ENCODE peak calls at places on chromosomes 16 and 17, in nine cellular contexts. J is fibroblast of pulmonary artery, L is choroid plexus epithelial cell, I is endothelial cell, U is PC-3, E is A549, A is ascending aorta, H is left lung, T is WTC11. W is an unnamed sample.

GRCh38 chr16:83826146-83826913 is 18.6 kb downstream of the HSBP1 start:
- DNase-seq in L (peak), J (peak), A (peak), H (peak), U (peak), T (peak), E (peak), I (peak), W (peak)

GRCh38 chr16:397736-398332 is 835 bp downstream of the NME4 start:
- DNase-seq in E (peak), T (peak), L (peak), A (peak), J (peak), H (peak), U (peak), I (peak), W (peak)

GRCh38 chr17:55710410-55710809 is 12.3 kb downstream of the TMEM100 start:
- DNase-seq in H (no peak), T (no peak), U (no peak), I (no peak), E (no peak), A (no peak), L (peak), J (peak), W (no peak)

GRCh38 chr16:88387941-88388627 is 5.3 kb downstream of the ZNF469 start:
- DNase-seq in L (no peak), A (no peak), J (peak), I (no peak), H (peak), U (peak), T (no peak), E (peak), W (peak)

GRCh38 chr17:1769826-1770477 is 8.1 kb downstream of the SERPINF1 start:
- DNase-seq in L (peak), H (no peak), J (no peak), U (peak), I (no peak), E (peak), A (no peak), T (peak), W (no peak)

GRCh38 chr17:63697341-63698286 is 2.3 kb downstream of the LIMD2 start:
- DNase-seq in U (peak), T (peak), H (peak), I (peak), J (peak), L (peak), E (peak), A (no peak), W (no peak)

GRCh38 chr16:23408242-23409201 is 44.5 kb downstream of the COG7 start:
- DNase-seq in L (peak), I (no peak), E (peak), T (no peak), J (peak), U (peak), A (no peak), H (no peak), W (no peak)

GRCh38 chr17:6555331-6556120 is 829 bp downstream of the PITPNM3 start:
- DNase-seq in I (no peak), H (no peak), E (no peak), A (no peak), U (peak), T (peak), J (no peak), L (peak), W (no peak)

GRCh38 chr17:27807567-27808470 is 7.5 kb upstream of the NOS2 start:
- DNase-seq in L (no peak), H (no peak), J (no peak), U (no peak), T (no peak), A (no peak), I (no peak), E (no peak), W (no peak)

GRCh38 chr17:58484600-58484999 is 3.6 kb downstream of the HSF5 start:
- DNase-seq in J (no peak), H (no peak), U (no peak), L (no peak), A (no peak), E (no peak), T (no peak), I (no peak), W (no peak)

GRCh38 chr17:8710766-8711165 is 33.9 kb downstream of the CCDC42 start:
- DNase-seq in A (no peak), E (no peak), T (no peak), J (no peak), U (no peak), H (no peak), I (no peak), L (no peak), W (no peak)

GRCh38 chr17:61426482-61427304 is 25.5 kb upstream of the TBX4 start:
- DNase-seq in L (peak), U (peak), A (no peak), H (no peak), J (no peak), I (no peak), E (peak), T (no peak), W (peak)

GRCh38 chr17:58487589-58488427 is at the start of gene HSF5:
- DNase-seq in E (no peak), U (no peak), L (peak), A (no peak), H (peak), T (peak), J (peak), I (peak), W (peak)

GRCh38 chr16:50751528-50751927 is 9.6 kb downstream of the CYLD start:
- DNase-seq in L (no peak), U (no peak), A (no peak), H (no peak), I (no peak), T (no peak), E (no peak), J (no peak), W (no peak)

GRCh38 chr16:23244122-23244521 is 58.0 kb upstream of the SCNN1B start:
- DNase-seq in T (no peak), E (no peak), H (no peak), A (no peak), I (no peak), L (no peak), U (no peak), J (no peak), W (no peak)

GRCh38 chr16:85556456-85557082 is 56.6 kb upstream of the GSE1 start:
- DNase-seq in U (peak), H (peak), T (peak), J (no peak), I (peak), L (no peak), A (no peak), E (peak), W (no peak)

GRCh38 chr17:48484256-48484655 is 46.6 kb downstream of the HOXB1 start:
- DNase-seq in T (no peak), L (peak), E (no peak), H (no peak), A (no peak), J (no peak), I (no peak), U (peak), W (no peak)

GRCh38 chr17:522912-523311 is 170.3 kb upstream of the RPH3AL start:
- DNase-seq in E (no peak), H (no peak), U (no peak), J (no peak), T (peak), L (no peak), A (no peak), I (no peak), W (no peak)

GRCh38 chr16:52283018-52283417 is 263.9 kb downstream of the TOX3 start:
- DNase-seq in J (peak), L (peak), A (no peak), U (no peak), E (no peak), T (no peak), I (no peak), H (no peak), W (no peak)

GRCh38 chr17:37742114-37742761 is 2.6 kb downstream of the HNF1B start:
- DNase-seq in E (peak), I (peak), L (no peak), A (no peak), J (no peak), H (no peak), U (peak), T (peak), W (no peak)

GRCh38 chr16:82876951-82877350 is 250.2 kb downstream of the CDH13 start:
- DNase-seq in E (no peak), I (no peak), A (no peak), L (no peak), U (no peak), T (no peak), J (no peak), H (no peak), W (no peak)

GRCh38 chr17:33750943-33751701 is 458.0 kb upstream of the ASIC2 start:
- DNase-seq in L (peak), T (peak), A (no peak), E (peak), U (peak), J (peak), H (no peak), I (peak), W (no peak)

GRCh38 chr17:19239544-19239943 is 2.4 kb downstream of the EPN2 start:
- DNase-seq in H (no peak), U (no peak), J (peak), E (no peak), T (no peak), I (no peak), L (peak), A (no peak), W (no peak)

GRCh38 chr16:3665508-3665907 is 11.0 kb downstream of the DNASE1 start:
- DNase-seq in A (no peak), L (no peak), I (no peak), H (peak), T (no peak), E (no peak), J (no peak), U (no peak), W (no peak)
- TF ChIP-seq CTCF in A (no peak), L (no peak), I (no peak), H (no peak), T (no peak), E (no peak), J (no peak), U (no peak), W (no peak)

GRCh38 chr17:81371910-81372760 is 23.1 kb upstream of the BAHCC1 start:
- DNase-seq in U (peak), J (peak), A (no peak), I (peak), T (peak), L (peak), E (peak), H (no peak), W (no peak)
- TF ChIP-seq CTCF in U (peak), J (peak), A (peak), I (peak), T (no peak), L (peak), E (peak), H (peak), W (peak)

DNA sequence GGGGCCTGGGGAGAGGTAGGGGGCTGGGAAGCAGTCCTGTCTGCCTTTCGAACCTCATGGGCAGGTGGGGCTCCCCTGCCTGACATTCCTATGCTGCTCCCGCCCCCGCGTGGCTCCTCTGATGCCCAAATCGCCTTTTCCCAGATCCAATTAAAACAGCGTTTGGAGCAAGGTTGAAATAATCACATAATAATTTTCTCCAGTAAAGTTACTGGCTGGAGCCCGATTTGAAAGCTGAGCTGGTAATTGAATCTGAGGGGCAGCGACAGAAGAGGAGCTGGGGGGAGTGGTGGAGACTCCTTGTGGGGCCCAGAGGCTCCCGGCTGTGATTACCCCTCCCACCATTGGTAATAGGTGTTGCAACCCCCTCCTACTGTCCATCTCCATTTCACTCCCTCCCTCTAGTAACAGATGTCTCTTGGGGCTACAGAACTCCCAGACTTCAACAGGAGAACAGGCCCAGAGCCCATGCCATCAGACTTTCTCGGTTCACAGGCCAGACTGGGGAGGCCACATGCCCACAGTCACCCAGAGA is 38.9 kb upstream of the C1QL1 start:
- DNase-seq in L (peak), U (no peak), I (no peak), J (no peak), H (no peak), T (peak), E (no peak), A (no peak), W (no peak)
- TF ChIP-seq CTCF in L (peak), U (peak), I (no peak), J (no peak), H (no peak), T (no peak), E (no peak), A (no peak), W (no peak)

DNA sequence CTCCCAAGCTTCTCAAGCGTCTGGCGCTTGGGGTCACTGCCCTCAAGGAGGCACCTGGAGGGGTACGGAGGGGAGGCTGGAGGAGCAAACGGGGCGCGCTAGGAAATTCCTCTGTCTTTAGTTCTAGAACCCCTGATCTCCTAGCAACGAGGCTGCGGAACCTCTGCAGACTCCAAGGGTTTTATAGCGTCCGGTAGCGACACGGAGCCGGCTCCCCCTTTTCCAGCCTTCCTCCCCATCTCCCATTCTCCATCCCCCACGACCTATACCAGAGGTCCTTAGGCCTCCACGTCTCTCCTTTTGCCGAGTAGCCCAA is 601 bp upstream of the CDIPT start:
- DNase-seq in I (no peak), E (no peak), T (no peak), U (no peak), L (no peak), H (no peak), J (no peak), A (no peak), W (no peak)
- TF ChIP-seq CTCF in I (no peak), E (no peak), T (no peak), U (peak), L (no peak), H (no peak), J (no peak), A (no peak), W (no peak)